ENCODE peak calls at places on chromosomes 4 and X, in seven cellular contexts. L is NB4, C is testis, B is cardiac muscle cell, M is A549, O is left ventricle myocardium inferior, A is heart right ventricle. J is an unnamed sample.

GRCh38 chr4:77538144-77538543 is 67.5 kb upstream of the CXCL13 start:
- DNase-seq in L (no peak), C (no peak), B (no peak), M (peak; percentile 36), O (no peak), A (no peak), J (peak; percentile 53)

GRCh38 chrX:106397788-106398538 is 213.8 kb upstream of the RADX start:
- DNase-seq in L (peak; percentile 14), C (no peak), B (peak; percentile 20), M (no peak), O (no peak), A (no peak), J (no peak)

GRCh38 chrX:43815209-43815608 is 67.0 kb downstream of the MAOB start:
- DNase-seq in L (no peak), C (no peak), B (no peak), M (no peak), O (no peak), A (no peak), J (no peak)

GRCh38 chrX:129772796-129773431 is 6.8 kb upstream of the SASH3 start:
- DNase-seq in L (peak; percentile 95), C (peak; percentile 18), B (no peak), M (no peak), O (peak; percentile 43), A (peak; percentile 42), J (no peak)

GRCh38 chr4:169270156-169270809 is 473 bp downstream of the SH3RF1 start:
- DNase-seq in L (peak; percentile 84), C (peak; percentile 58), B (peak; percentile 65), M (peak; percentile 37), O (peak; percentile 75), A (peak; percentile 68), J (no peak)

GRCh38 chr4:101200561-101200960 is 146.8 kb downstream of the PPP3CA start:
- DNase-seq in L (peak; percentile 85), C (no peak), B (no peak), M (peak; percentile 89), O (no peak), A (no peak), J (peak; percentile 91)

GRCh38 chrX:132071260-132071659 is 48.2 kb downstream of the STK26 start:
- DNase-seq in L (peak; percentile 4), C (no peak), B (peak; percentile 12), M (peak; percentile 11), O (no peak), A (no peak), J (no peak)

GRCh38 chr4:123649644-123650356 is 253.2 kb downstream of the SPRY1 start:
- DNase-seq in L (peak; percentile 77), C (no peak), B (no peak), M (peak; percentile 79), O (no peak), A (peak; percentile 42), J (peak; percentile 38)

GRCh38 chr4:23015821-23016220 is 323.1 kb downstream of the GBA3 start:
- DNase-seq in L (no peak), C (no peak), B (no peak), M (no peak), O (no peak), A (no peak), J (no peak)

GRCh38 chrX:23720117-23720677 is 22.9 kb downstream of the ACOT9 start:
- DNase-seq in L (no peak), C (no peak), B (no peak), M (no peak), O (no peak), A (no peak), J (no peak)

GRCh38 chr4:147370881-147371280 is 110.0 kb upstream of the EDNRA start:
- DNase-seq in L (no peak), C (no peak), B (no peak), M (no peak), O (no peak), A (no peak), J (no peak)

GRCh38 chr4:153153339-153153851 is 50.8 kb upstream of the TRIM2 start:
- DNase-seq in L (peak; percentile 55), C (peak; percentile 45), B (peak; percentile 75), M (peak; percentile 52), O (peak; percentile 34), A (peak; percentile 23), J (no peak)

GRCh38 chr4:9893329-9894108 is 112.1 kb downstream of the DRD5 start:
- DNase-seq in L (no peak), C (no peak), B (no peak), M (no peak), O (no peak), A (no peak), J (no peak)

GRCh38 chr4:12949719-12950118 is 534.4 kb downstream of the RAB28 start:
- DNase-seq in L (no peak), C (no peak), B (peak; percentile 5), M (no peak), O (no peak), A (no peak), J (no peak)

GRCh38 chr4:38656111-38656510 is 7.9 kb upstream of the KLF3 start:
- DNase-seq in L (no peak), C (no peak), B (no peak), M (no peak), O (no peak), A (no peak), J (no peak)

GRCh38 chr4:38663021-38663800 is 788 bp upstream of the KLF3 start:
- DNase-seq in L (peak; percentile 85), C (peak; percentile 37), B (peak; percentile 87), M (peak; percentile 38), O (no peak), A (peak; percentile 44), J (no peak)

GRCh38 chr4:38661371-38661770 is 2.6 kb upstream of the KLF3 start:
- DNase-seq in L (no peak), C (no peak), B (no peak), M (no peak), O (no peak), A (no peak), J (no peak)

GRCh38 chr4:38660838-38661237 is 3.2 kb upstream of the KLF3 start:
- DNase-seq in L (no peak), C (no peak), B (no peak), M (no peak), O (no peak), A (no peak), J (no peak)

DNA sequence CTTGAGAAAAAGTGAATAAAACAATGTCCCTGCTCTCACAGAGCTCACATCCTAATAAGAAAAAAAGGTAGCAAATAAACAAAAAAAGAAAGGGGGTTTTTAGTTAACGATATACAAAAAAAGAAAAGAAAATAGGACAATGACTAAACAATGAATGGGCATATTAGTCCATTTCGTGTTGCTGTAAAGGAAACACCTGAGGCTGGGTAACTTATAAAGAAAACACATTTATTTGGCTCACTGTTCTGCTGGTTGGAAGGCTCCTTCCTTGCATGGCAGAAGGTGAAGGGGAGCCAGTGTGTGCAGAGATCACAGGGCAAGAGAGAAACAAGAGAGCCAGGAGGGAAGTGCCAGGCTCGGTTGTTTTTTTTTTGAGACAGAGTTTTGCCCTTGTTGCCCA is 4.7 kb upstream of the KLF3 start:
- DNase-seq in L (no peak), C (no peak), B (no peak), M (no peak), O (no peak), A (no peak), J (no peak)
- TF ChIP-seq CTCF in L (no peak), C (no peak), B (no peak), M (no peak), O (no peak), A (no peak), J (no peak)

GRCh38 chr4:2061208-2062131 is 2.3 kb downstream of the NAT8L start:
- DNase-seq in L (no peak), C (no peak), B (no peak), M (no peak), O (no peak), A (no peak), J (no peak)
- H3K4me3 ChIP-seq in L (no peak overlapping the region), C (peak overlapping the region; percentile 64), B (no peak overlapping the region), M (no peak overlapping the region), O (no peak overlapping the region), A (no peak overlapping the region), J (no peak overlapping the region)

DNA sequence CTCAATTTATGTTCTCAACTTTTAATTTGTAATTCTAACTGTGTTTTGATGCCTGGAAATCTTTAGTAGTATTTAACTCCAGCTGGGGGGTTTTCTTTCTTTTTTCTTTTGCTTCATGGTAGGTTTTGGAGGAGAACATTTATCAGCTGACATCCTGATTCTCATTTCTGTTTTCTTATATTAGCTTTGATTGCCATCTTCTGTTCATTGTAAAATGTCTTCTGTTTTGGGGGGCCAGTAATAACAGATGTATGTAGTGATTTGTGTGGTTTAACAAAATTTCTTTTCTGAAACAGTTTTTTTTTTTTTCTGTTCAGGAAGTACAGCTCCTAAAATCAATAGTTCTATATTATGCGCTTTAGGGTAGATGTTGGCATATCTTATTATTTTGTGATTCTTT is 182.2 kb downstream of the GABRB1 start:
- DNase-seq in L (no peak), C (no peak), B (no peak), M (no peak), O (no peak), A (no peak), J (no peak)
- TF ChIP-seq CTCF in L (no peak), C (no peak), B (no peak), M (no peak), O (no peak), A (no peak), J (no peak)

GRCh38 chr4:14700083-14700482 is 302.2 kb upstream of the CPEB2 start:
- DNase-seq in L (no peak), C (no peak), B (no peak), M (no peak), O (no peak), A (no peak), J (no peak)
- H3K4me3 ChIP-seq in L (no peak overlapping the region), C (no peak overlapping the region), B (no peak overlapping the region), M (no peak overlapping the region), O (no peak overlapping the region), A (no peak overlapping the region), J (no peak overlapping the region)

GRCh38 chr4:154254999-154255398 is 236.6 kb downstream of the DCHS2 start:
- DNase-seq in L (no peak), C (no peak), B (no peak), M (no peak), O (no peak), A (no peak), J (no peak)
- TF ChIP-seq CTCF in L (peak; percentile 5), C (no peak), B (no peak), M (no peak), O (no peak), A (no peak), J (no peak)

DNA sequence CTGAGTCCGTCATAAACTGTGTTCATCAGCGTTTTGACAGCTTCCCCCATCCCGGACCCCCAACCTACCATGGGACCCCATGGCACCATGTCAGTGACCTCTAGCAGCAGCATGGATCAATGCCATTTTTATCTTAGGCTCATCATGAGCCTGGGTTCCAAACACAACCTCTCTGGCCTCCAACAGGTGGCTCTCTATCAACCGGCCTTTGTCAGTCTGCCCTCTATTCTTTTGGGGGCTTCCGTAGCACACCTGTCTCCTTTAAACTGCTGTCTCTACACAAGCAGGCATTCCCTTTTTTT is 716 bp upstream of the TMEM150C start:
- DNase-seq in L (no peak), C (no peak), B (no peak), M (no peak), O (no peak), A (peak; percentile 5), J (no peak)
- H3K4me3 ChIP-seq in L (no peak overlapping the region), C (peak overlapping the region; percentile 72), B (no peak overlapping the region), M (peak overlapping the region; percentile 94), O (peak overlapping the region; percentile 83), A (peak overlapping the region; percentile 85), J (peak overlapping the region; percentile 58)